ENCODE peak calls at places on chromosomes 13 and 19, in ten cellular contexts. One of them, this sample, is unnamed.

GRCh38 chr19:48466571-48467325 is 2.4 kb upstream of the CYTH2 start:
- DNase-seq in NCI-H1417: no peak
- DNase-seq in RKO: peak; percentile 46
- DNase-seq in endothelial cell: no peak
- DNase-seq in skeletal muscle cell: no peak
- DNase-seq in H7: no peak
- DNase-seq in GM18507: no peak
- DNase-seq in fibroblast of lung: no peak
- DNase-seq in activated naive CD8-positive, alpha-beta T cell treated with anti-CD3 and anti-CD28 coated beads, Interleukin-2, amount 10 ng/mL, durations not matched to agents 7 days and 5 days: no peak
- DNase-seq in tibial nerve: no peak
- DNase-seq in this sample: no peak

GRCh38 chr13:45482571-45483173 is 17.9 kb downstream of the COG3 start:
- DNase-seq in NCI-H1417: no peak
- DNase-seq in RKO: no peak
- DNase-seq in endothelial cell: no peak
- DNase-seq in skeletal muscle cell: no peak
- DNase-seq in H7: no peak
- DNase-seq in GM18507: no peak
- DNase-seq in fibroblast of lung: peak; percentile 47
- DNase-seq in activated naive CD8-positive, alpha-beta T cell treated with anti-CD3 and anti-CD28 coated beads, Interleukin-2, amount 10 ng/mL, durations not matched to agents 7 days and 5 days: no peak
- DNase-seq in tibial nerve: no peak
- DNase-seq in this sample: no peak

GRCh38 chr19:661427-662196 is 1.4 kb downstream of the RNF126 start:
- DNase-seq in NCI-H1417: no peak
- DNase-seq in RKO: no peak
- DNase-seq in endothelial cell: no peak
- DNase-seq in skeletal muscle cell: no peak
- DNase-seq in H7: no peak
- DNase-seq in GM18507: peak; percentile 50
- DNase-seq in fibroblast of lung: no peak
- DNase-seq in activated naive CD8-positive, alpha-beta T cell treated with anti-CD3 and anti-CD28 coated beads, Interleukin-2, amount 10 ng/mL, durations not matched to agents 7 days and 5 days: peak; percentile 72
- DNase-seq in tibial nerve: no peak
- DNase-seq in this sample: no peak

GRCh38 chr13:21435710-21436151 is 23.4 kb downstream of the ZDHHC20 start:
- DNase-seq in NCI-H1417: no peak
- DNase-seq in RKO: peak; percentile 12
- DNase-seq in endothelial cell: no peak
- DNase-seq in skeletal muscle cell: peak; percentile 45
- DNase-seq in H7: no peak
- DNase-seq in GM18507: peak; percentile 30
- DNase-seq in fibroblast of lung: peak; percentile 85
- DNase-seq in activated naive CD8-positive, alpha-beta T cell treated with anti-CD3 and anti-CD28 coated beads, Interleukin-2, amount 10 ng/mL, durations not matched to agents 7 days and 5 days: no peak
- DNase-seq in tibial nerve: no peak
- DNase-seq in this sample: peak; percentile 85

GRCh38 chr19:5369304-5369703 is 28.7 kb upstream of the PTPRS start:
- DNase-seq in NCI-H1417: no peak
- DNase-seq in RKO: no peak
- DNase-seq in endothelial cell: no peak
- DNase-seq in skeletal muscle cell: no peak
- DNase-seq in H7: no peak
- DNase-seq in GM18507: no peak
- DNase-seq in fibroblast of lung: no peak
- DNase-seq in activated naive CD8-positive, alpha-beta T cell treated with anti-CD3 and anti-CD28 coated beads, Interleukin-2, amount 10 ng/mL, durations not matched to agents 7 days and 5 days: no peak
- DNase-seq in tibial nerve: no peak
- DNase-seq in this sample: no peak

GRCh38 chr19:29845576-29846176 is 33.9 kb downstream of the CCNE1 start:
- DNase-seq in NCI-H1417: peak; percentile 63
- DNase-seq in RKO: peak; percentile 59
- DNase-seq in endothelial cell: no peak
- DNase-seq in skeletal muscle cell: no peak
- DNase-seq in H7: peak; percentile 69
- DNase-seq in GM18507: no peak
- DNase-seq in fibroblast of lung: no peak
- DNase-seq in activated naive CD8-positive, alpha-beta T cell treated with anti-CD3 and anti-CD28 coated beads, Interleukin-2, amount 10 ng/mL, durations not matched to agents 7 days and 5 days: no peak
- DNase-seq in tibial nerve: no peak
- DNase-seq in this sample: no peak

GRCh38 chr19:58021541-58022282 is 12.1 kb upstream of the ZSCAN1 start:
- DNase-seq in NCI-H1417: peak; percentile 38
- DNase-seq in RKO: peak; percentile 79
- DNase-seq in endothelial cell: no peak
- DNase-seq in skeletal muscle cell: no peak
- DNase-seq in H7: peak; percentile 86
- DNase-seq in GM18507: no peak
- DNase-seq in fibroblast of lung: peak; percentile 72
- DNase-seq in activated naive CD8-positive, alpha-beta T cell treated with anti-CD3 and anti-CD28 coated beads, Interleukin-2, amount 10 ng/mL, durations not matched to agents 7 days and 5 days: no peak
- DNase-seq in tibial nerve: no peak
- DNase-seq in this sample: no peak

GRCh38 chr19:4357921-4358326 is 14.6 kb downstream of the MPND start:
- DNase-seq in NCI-H1417: no peak
- DNase-seq in RKO: no peak
- DNase-seq in endothelial cell: no peak
- DNase-seq in skeletal muscle cell: no peak
- DNase-seq in H7: peak; percentile 58
- DNase-seq in GM18507: no peak
- DNase-seq in fibroblast of lung: no peak
- DNase-seq in activated naive CD8-positive, alpha-beta T cell treated with anti-CD3 and anti-CD28 coated beads, Interleukin-2, amount 10 ng/mL, durations not matched to agents 7 days and 5 days: no peak
- DNase-seq in tibial nerve: no peak
- DNase-seq in this sample: no peak

GRCh38 chr19:13033244-13033643 is 38.0 kb downstream of the NFIX start:
- DNase-seq in NCI-H1417: no peak
- DNase-seq in RKO: no peak
- DNase-seq in endothelial cell: no peak
- DNase-seq in skeletal muscle cell: no peak
- DNase-seq in H7: no peak
- DNase-seq in GM18507: no peak
- DNase-seq in fibroblast of lung: no peak
- DNase-seq in activated naive CD8-positive, alpha-beta T cell treated with anti-CD3 and anti-CD28 coated beads, Interleukin-2, amount 10 ng/mL, durations not matched to agents 7 days and 5 days: no peak
- DNase-seq in tibial nerve: no peak
- DNase-seq in this sample: no peak

This sample was measured in GM12864.